ENCODE peak calls at places on chromosome 1, in six cellular contexts. Y, Z, I, R, E and D are unnamed samples.

GRCh38 chr1:204994086-204994862 is 48.7 kb upstream of the CNTN2 start:
- DNase-seq in Y (peak), Z (no peak), I (peak), R (no peak), E (no peak), D (no peak)

GRCh38 chr1:184297244-184297750 is 89.5 kb upstream of the C1orf21 start:
- DNase-seq in Y (no peak), Z (no peak), I (no peak), R (no peak), E (no peak), D (no peak)

GRCh38 chr1:23660671-23661070 is 30.9 kb upstream of the RPL11 start:
- DNase-seq in Y (no peak), Z (no peak), I (no peak), R (no peak), E (no peak), D (no peak)

GRCh38 chr1:223631367-223631977 is 34.0 kb downstream of the CAPN8 start:
- DNase-seq in Y (no peak), Z (no peak), I (no peak), R (no peak), E (no peak), D (no peak)

GRCh38 chr1:207181838-207182237 is 77.8 kb downstream of the C4BPA start:
- DNase-seq in Y (no peak), Z (no peak), I (no peak), R (no peak), E (no peak), D (peak)

GRCh38 chr1:21659099-21659923 is 9.8 kb downstream of the RAP1GAP start:
- DNase-seq in Y (peak), Z (peak), I (peak), R (peak), E (peak), D (peak)

GRCh38 chr1:7424352-7424890 is 346.7 kb upstream of the VAMP3 start:
- DNase-seq in Y (no peak), Z (no peak), I (peak), R (no peak), E (no peak), D (no peak)

GRCh38 chr1:26020390-26020789 is 1.2 kb upstream of the EXTL1 start:
- DNase-seq in Y (peak), Z (peak), I (no peak), R (no peak), E (no peak), D (peak)

GRCh38 chr1:14724234-14724633 is 125.7 kb downstream of the KAZN start:
- DNase-seq in Y (peak), Z (no peak), I (peak), R (no peak), E (no peak), D (peak)

GRCh38 chr1:195054217-195054687 is 1554.0 kb downstream of the KCNT2 start:
- DNase-seq in Y (no peak), Z (no peak), I (no peak), R (no peak), E (no peak), D (no peak)

GRCh38 chr1:175273656-175274055 is 81.1 kb upstream of the KIAA0040 start:
- DNase-seq in Y (no peak), Z (no peak), I (no peak), R (no peak), E (no peak), D (no peak)